ENCODE peak calls at places on chromosomes 4 and X, in nine cellular contexts. Z, F, L, A, I, O, B, C and M are unnamed samples.

GRCh38 chr4:53193111-53193510 is 172.8 kb downstream of the SCFD2 start:
- DNase-seq in I (no peak), L (no peak), C (no peak), O (no peak), F (no peak), A (no peak), Z (no peak), B (no peak), M (no peak)

GRCh38 chr4:110197421-110198398 is 705 bp downstream of the ELOVL6 start:
- DNase-seq in L (peak; percentile 77), B (peak; percentile 30), F (peak; percentile 31), Z (no peak), A (peak; percentile 58), I (no peak), O (no peak), C (no peak), M (peak; percentile 15)

GRCh38 chr4:7472443-7473013 is 37.8 kb upstream of the PSAPL1 start:
- DNase-seq in B (no peak), O (no peak), L (no peak), C (no peak), A (no peak), F (no peak), Z (no peak), I (no peak), M (no peak)

GRCh38 chr4:3481783-3482397 is 18.8 kb downstream of the DOK7 start:
- DNase-seq in B (no peak), A (no peak), C (peak; percentile 66), I (no peak), O (no peak), F (no peak), Z (no peak), L (no peak), M (no peak)

GRCh38 chrX:151178746-151179145 is 2.4 kb downstream of the GPR50 start:
- DNase-seq in F (no peak), A (no peak), B (no peak), O (no peak), Z (no peak), C (no peak), L (no peak), I (no peak), M (no peak)

GRCh38 chr4:37667197-37668100 is 18.7 kb downstream of the RELL1 start:
- DNase-seq in B (no peak), A (no peak), O (no peak), Z (no peak), L (no peak), F (no peak), C (no peak), I (no peak), M (no peak)

GRCh38 chr4:21763865-21764264 is 184.7 kb downstream of the KCNIP4 start:
- DNase-seq in F (no peak), C (no peak), O (no peak), B (no peak), Z (no peak), A (peak; percentile 14), I (no peak), L (no peak), M (no peak)

GRCh38 chr4:140812916-140813315 is 56.7 kb upstream of the TBC1D9 start:
- DNase-seq in A (no peak), B (no peak), F (no peak), C (no peak), O (no peak), L (no peak), Z (no peak), I (no peak), M (no peak)

GRCh38 chrX:106246511-106246910 is 78.4 kb downstream of the PWWP3B start:
- DNase-seq in L (no peak), F (no peak), B (no peak), C (no peak), Z (no peak), O (no peak), I (no peak), A (no peak), M (no peak)

GRCh38 chr4:185836268-185837084 is 24.5 kb upstream of the SORBS2 start:
- DNase-seq in B (no peak), A (no peak), C (no peak), Z (no peak), O (no peak), I (no peak), L (no peak), F (no peak), M (no peak)

GRCh38 chr4:24645765-24646550 is 61.6 kb upstream of the DHX15 start:
- DNase-seq in L (no peak), F (no peak), A (no peak), Z (no peak), O (no peak), I (no peak), B (no peak), C (no peak), M (no peak)

GRCh38 chr4:24643774-24644520 is 59.6 kb upstream of the DHX15 start:
- DNase-seq in A (no peak), B (no peak), L (no peak), I (no peak), O (no peak), F (no peak), C (no peak), Z (no peak), M (no peak)

GRCh38 chr4:24644983-24645764 is 60.8 kb upstream of the DHX15 start:
- DNase-seq in C (no peak), Z (no peak), O (no peak), I (no peak), A (no peak), L (no peak), F (no peak), B (no peak), M (no peak)

GRCh38 chr4:24640433-24640832 is 56.1 kb upstream of the DHX15 start:
- DNase-seq in Z (no peak), F (no peak), C (no peak), O (no peak), A (no peak), L (no peak), I (no peak), B (no peak), M (no peak)

GRCh38 chr4:24642941-24643628 is 58.7 kb upstream of the DHX15 start:
- DNase-seq in A (no peak), O (no peak), B (no peak), L (no peak), Z (peak; percentile 80), F (no peak), I (no peak), C (no peak), M (no peak)
- H3K27ac ChIP-seq in A (no peak overlapping the region), O (no peak overlapping the region), B (peak overlapping the region; percentile 53), L (no peak overlapping the region), Z (peak overlapping the region; percentile 73), F (no peak overlapping the region), I (no peak overlapping the region), C (no peak overlapping the region), M (no peak overlapping the region)

GRCh38 chr4:176478076-176478475 is 158.3 kb downstream of the SPCS3 start:
- DNase-seq in F (no peak), I (no peak), C (no peak), L (no peak), A (no peak), O (no peak), B (no peak), Z (no peak), M (no peak)

GRCh38 chr4:176470671-176471070 is 150.9 kb downstream of the SPCS3 start:
- DNase-seq in C (no peak), I (no peak), L (no peak), A (no peak), F (no peak), O (no peak), Z (no peak), B (no peak), M (no peak)

GRCh38 chr4:176469546-176469945 is 149.8 kb downstream of the SPCS3 start:
- DNase-seq in O (no peak), I (no peak), L (no peak), Z (no peak), B (no peak), F (no peak), A (no peak), C (no peak), M (no peak)

GRCh38 chr4:176479745-176480144 is 160.0 kb downstream of the SPCS3 start:
- DNase-seq in F (no peak), C (no peak), A (no peak), O (no peak), I (no peak), Z (no peak), L (no peak), B (no peak), M (no peak)

DNA sequence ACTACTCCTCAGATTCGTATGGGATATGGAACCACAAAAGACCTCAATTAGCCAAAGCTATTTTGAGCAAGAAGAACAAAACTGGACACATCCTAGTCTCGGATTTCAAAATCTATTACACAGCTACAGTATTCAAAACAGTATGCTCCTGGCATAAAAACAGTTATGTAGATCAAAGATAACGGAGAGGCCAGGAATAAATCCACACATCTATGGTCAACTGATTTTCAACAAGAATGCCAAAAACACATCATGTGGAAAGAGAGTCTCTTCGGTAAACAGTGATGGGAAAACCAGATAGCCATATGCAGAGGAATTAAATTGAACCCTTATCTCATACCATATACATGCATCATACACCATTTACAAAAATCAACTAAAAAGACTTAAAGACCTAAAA is 155.3 kb downstream of the SPCS3 start:
- DNase-seq in Z (no peak), A (no peak), F (no peak), O (no peak), I (no peak), C (no peak), B (no peak), L (no peak), M (no peak)
- TF ChIP-seq CTCF in Z (no peak), A (no peak), F (no peak), O (no peak), I (no peak), C (no peak), B (no peak), L (no peak), M (no peak)

GRCh38 chr4:98961770-98962169 is 32.8 kb upstream of the EIF4E start:
- DNase-seq in L (no peak), I (no peak), Z (no peak), A (no peak), B (no peak), C (no peak), F (no peak), O (no peak), M (no peak)

GRCh38 chr4:98967916-98968315 is 27.6 kb upstream of the METAP1 start:
- DNase-seq in Z (no peak), C (no peak), B (no peak), I (no peak), O (no peak), F (no peak), L (no peak), A (no peak), M (no peak)

GRCh38 chr4:98958065-98958464 is 29.1 kb upstream of the EIF4E start:
- DNase-seq in Z (no peak), C (no peak), B (no peak), I (no peak), F (no peak), L (no peak), O (no peak), A (no peak), M (no peak)

GRCh38 chr4:98959411-98959810 is 30.5 kb upstream of the EIF4E start:
- DNase-seq in A (no peak), B (no peak), L (no peak), O (no peak), C (no peak), Z (no peak), F (no peak), I (no peak), M (no peak)

GRCh38 chr4:98963538-98964433 is 31.7 kb upstream of the METAP1 start:
- DNase-seq in I (no peak), C (no peak), Z (no peak), A (no peak), L (no peak), O (no peak), B (no peak), F (no peak), M (no peak)
- H3K27ac ChIP-seq in I (no peak overlapping the region), C (no peak overlapping the region), Z (no peak overlapping the region), A (no peak overlapping the region), L (no peak overlapping the region), O (no peak overlapping the region), B (no peak overlapping the region), F (no peak overlapping the region), M (no peak overlapping the region)

GRCh38 chr4:61572160-61572559 is 372.0 kb downstream of the ADGRL3 start:
- DNase-seq in I (no peak), A (no peak), O (no peak), L (no peak), C (no peak), Z (no peak), B (no peak), F (no peak), M (no peak)
- TF ChIP-seq CTCF in I (no peak), A (no peak), O (no peak), L (no peak), C (no peak), Z (no peak), B (no peak), F (no peak), M (no peak)